ENCODE peak calls at places on chromosomes 7 and 10, in ten cellular contexts. A is RCC 7860; Z is activated CD4-positive, alpha-beta T cell treated with anti-CD3 and anti-CD28 coated beads, Interleukin-2, amount 50 U/mL, for 1 hour; N is IMR-90; C is left lobe of liver; J is HFFc6; D is neural crest cell; Y is astrocyte of the spinal cord; P is activated naive CD8-positive, alpha-beta T cell treated with anti-CD3 and anti-CD28 coated beads for 36 hours; X is T-helper 2 cell. H is an unnamed sample.

GRCh38 chr10:51073461-51074237 is 638 bp upstream of the PRKG1 start:
- DNase-seq in A (no peak), Z (no peak), N (peak; percentile 31), C (no peak), J (no peak), D (peak; percentile 13), Y (no peak), P (peak; percentile 1), X (no peak), H (peak; percentile 38)

GRCh38 chr10:101766306-101766705 is 9.6 kb downstream of the FGF8 start:
- DNase-seq in A (no peak), Z (no peak), N (no peak), C (no peak), J (no peak), D (no peak), Y (no peak), P (no peak), X (no peak), H (no peak)

GRCh38 chr7:100093498-100093897 is 4.7 kb downstream of the COPS6 start:
- DNase-seq in A (no peak), Z (no peak), N (no peak), C (no peak), J (no peak), D (no peak), Y (no peak), P (no peak), X (no peak), H (no peak)

GRCh38 chr10:132881186-132881920 is 61.0 kb downstream of the CFAP46 start:
- DNase-seq in A (no peak), Z (no peak), N (no peak), C (no peak), J (no peak), D (no peak), Y (no peak), P (no peak), X (no peak), H (no peak)

GRCh38 chr7:30871655-30872054 is 40.0 kb upstream of the AQP1 start:
- DNase-seq in A (no peak), Z (no peak), N (no peak), C (no peak), J (no peak), D (no peak), Y (no peak), P (no peak), X (no peak), H (no peak)

GRCh38 chr7:44998153-44998871 is 1.7 kb upstream of the CCM2 start:
- DNase-seq in A (no peak), Z (no peak), N (no peak), C (no peak), J (no peak), D (no peak), Y (no peak), P (no peak), X (no peak), H (no peak)

GRCh38 chr7:36719233-36719632 is 5.1 kb downstream of the AOAH start:
- DNase-seq in A (no peak), Z (no peak), N (no peak), C (no peak), J (no peak), D (no peak), Y (no peak), P (no peak), X (no peak), H (no peak)

GRCh38 chr7:4799508-4800268 is 24.3 kb downstream of the AP5Z1 start:
- DNase-seq in A (no peak), Z (no peak), N (no peak), C (no peak), J (no peak), D (no peak), Y (no peak), P (no peak), X (no peak), H (peak; percentile 72)